ENCODE peak calls at places on chromosome 6, in five cellular contexts. L is H7, D is T-helper 9 cell, W is ureter, U is amniotic stem cell. Z is an unnamed sample.

GRCh38 chr6:64737418-64737817 is 969.6 kb downstream of the EYS start:
- DNase-seq in L (no peak), D (no peak), W (no peak), U (no peak), Z (no peak)

GRCh38 chr6:166760288-166760687 is 133.2 kb upstream of the RPS6KA2 start:
- DNase-seq in L (no peak), D (peak; percentile 33), W (no peak), U (no peak), Z (peak; percentile 50)

GRCh38 chr6:13139119-13139518 is 189.2 kb downstream of the TBC1D7 start:
- DNase-seq in L (no peak), D (no peak), W (no peak), U (no peak), Z (no peak)

GRCh38 chr6:104537185-104537584 is 322.5 kb downstream of the HACE1 start:
- DNase-seq in L (no peak), D (no peak), W (no peak), U (peak; percentile 36), Z (no peak)

GRCh38 chr6:37049990-37050853 is 44.8 kb downstream of the FGD2 start:
- DNase-seq in L (no peak), D (peak; percentile 23), W (no peak), U (no peak), Z (peak; percentile 74)

GRCh38 chr6:15508363-15509330 is 154.2 kb downstream of the DTNBP1 start:
- DNase-seq in L (no peak), D (no peak), W (no peak), U (no peak), Z (no peak)

GRCh38 chr6:11460001-11460668 is 77.4 kb upstream of the TMEM170B start:
- DNase-seq in L (no peak), D (no peak), W (no peak), U (no peak), Z (no peak)

GRCh38 chr6:3405679-3406078 is 51.2 kb downstream of the SLC22A23 start:
- DNase-seq in L (no peak), D (no peak), W (no peak), U (no peak), Z (no peak)

GRCh38 chr6:37061157-37061804 is 55.8 kb downstream of the FGD2 start:
- DNase-seq in L (no peak), D (no peak), W (no peak), U (no peak), Z (no peak)

GRCh38 chr6:39642300-39642699 is 82.9 kb downstream of the KIF6 start:
- DNase-seq in L (peak; percentile 20), D (no peak), W (no peak), U (no peak), Z (no peak)

GRCh38 chr6:51107769-51108203 is 289.1 kb downstream of the TFAP2B start:
- DNase-seq in L (no peak), D (no peak), W (no peak), U (no peak), Z (no peak)

GRCh38 chr6:722077-722524 is 29.2 kb upstream of the EXOC2 start:
- DNase-seq in L (peak; percentile 76), D (peak; percentile 64), W (peak; percentile 78), U (peak; percentile 79), Z (peak; percentile 67)

Z was measured in CD4-positive, alpha-beta T cell.